ENCODE peak calls at places on chromosomes 1 and 21, in seven cellular contexts. O, M, Z, T, L, J and H are unnamed samples.

GRCh38 chr1:211393203-211393602 is 66.6 kb downstream of the TRAF5 start:
- DNase-seq in O (no peak), M (no peak), Z (no peak), T (no peak), L (no peak), J (no peak), H (no peak)

GRCh38 chr1:65948609-65949229 is 156.0 kb downstream of the PDE4B start:
- DNase-seq in O (no peak), M (no peak), Z (no peak), T (peak), L (no peak), J (no peak), H (no peak)

GRCh38 chr1:21904725-21905520 is 32.2 kb downstream of the HSPG2 start:
- DNase-seq in O (no peak), M (no peak), Z (peak), T (peak), L (no peak), J (peak), H (no peak)

GRCh38 chr1:186722711-186723309 is 42.6 kb upstream of the PTGS2 start:
- DNase-seq in O (no peak), M (no peak), Z (peak), T (peak), L (no peak), J (no peak), H (no peak)

GRCh38 chr1:49364676-49365075 is 588.0 kb upstream of the BEND5 start:
- DNase-seq in O (no peak), M (no peak), Z (peak), T (peak), L (no peak), J (no peak), H (no peak)

GRCh38 chr1:65363484-65363883 is 54.1 kb downstream of the DNAJC6 start:
- DNase-seq in O (no peak), M (no peak), Z (no peak), T (no peak), L (no peak), J (no peak), H (no peak)

GRCh38 chr1:200021537-200022238 is 5.8 kb upstream of the NR5A2 start:
- DNase-seq in O (no peak), M (no peak), Z (no peak), T (no peak), L (no peak), J (no peak), H (no peak)

GRCh38 chr1:160222521-160222920 is 17.3 kb downstream of the PEA15 start:
- DNase-seq in O (no peak), M (no peak), Z (no peak), T (no peak), L (no peak), J (no peak), H (no peak)

GRCh38 chr1:93574991-93575390 is 106.6 kb downstream of the BCAR3 start:
- DNase-seq in O (no peak), M (no peak), Z (no peak), T (no peak), L (no peak), J (no peak), H (no peak)

GRCh38 chr1:16922885-16923431 is 1.2 kb downstream of the CROCC start:
- DNase-seq in O (no peak), M (no peak), Z (no peak), T (no peak), L (peak), J (no peak), H (no peak)

GRCh38 chr1:84853743-84854721 is 39.0 kb downstream of the LPAR3 start:
- DNase-seq in O (no peak), M (peak), Z (peak), T (peak), L (peak), J (no peak), H (peak)

GRCh38 chr21:30044447-30045064 is 104.8 kb upstream of the GRIK1 start:
- DNase-seq in O (no peak), M (no peak), Z (no peak), T (peak), L (no peak), J (no peak), H (no peak)